ENCODE peak calls at places on chromosomes 3 and 15, in five cellular contexts. G is gastrocnemius medialis, Y is omental fat pad, W is nephron progenitor cell, A is psoas muscle. V is an unnamed sample.

GRCh38 chr3:23474580-23475357 is 271.6 kb downstream of the UBE2E2 start:
- DNase-seq in G (no peak), Y (no peak), W (no peak), A (no peak), V (no peak)

GRCh38 chr3:183779896-183780450 is 45.4 kb downstream of the MAP6D1 start:
- DNase-seq in G (no peak), Y (no peak), W (no peak), A (no peak), V (no peak)

GRCh38 chr3:157201648-157202278 is 41.8 kb upstream of the CCNL1 start:
- DNase-seq in G (no peak), Y (no peak), W (no peak), A (no peak), V (peak)

GRCh38 chr3:11438636-11439035 is 166.4 kb downstream of the ATG7 start:
- DNase-seq in G (no peak), Y (no peak), W (no peak), A (no peak), V (no peak)

GRCh38 chr3:150577854-150578253 is 25.3 kb upstream of the SELENOT start:
- DNase-seq in G (no peak), Y (no peak), W (no peak), A (no peak), V (no peak)

GRCh38 chr3:107870096-107870495 is 220.7 kb downstream of the CD47 start:
- DNase-seq in G (no peak), Y (no peak), W (no peak), A (no peak), V (no peak)

GRCh38 chr3:197730200-197730599 is 6.5 kb downstream of the RUBCN start:
- DNase-seq in G (no peak), Y (no peak), W (no peak), A (no peak), V (no peak)

GRCh38 chr3:186171528-186171927 is 62.6 kb upstream of the ETV5 start:
- DNase-seq in G (no peak), Y (no peak), W (no peak), A (no peak), V (no peak)

GRCh38 chr3:48015451-48016182 is 599 bp downstream of the MAP4 start:
- DNase-seq in G (no peak), Y (no peak), W (no peak), A (no peak), V (no peak)

GRCh38 chr3:61681636-61682035 is 120.3 kb downstream of the PTPRG start:
- DNase-seq in G (no peak), Y (no peak), W (no peak), A (no peak), V (no peak)

GRCh38 chr15:75924576-75924975 is 20.9 kb downstream of the FBXO22 start:
- DNase-seq in G (no peak), Y (no peak), W (no peak), A (no peak), V (no peak)

GRCh38 chr15:81071130-81071529 is 62.9 kb upstream of the CFAP161 start:
- DNase-seq in G (no peak), Y (no peak), W (no peak), A (no peak), V (no peak)

GRCh38 chr15:92906563-92907081 is 6.5 kb downstream of the CHD2 start:
- DNase-seq in G (no peak), Y (no peak), W (no peak), A (no peak), V (no peak)

GRCh38 chr3:8506611-8507061 is 5.0 kb downstream of the LMCD1 start:
- DNase-seq in G (no peak), Y (no peak), W (no peak), A (no peak), V (no peak)

GRCh38 chr15:77483426-77483825 is 62.7 kb downstream of the HMG20A start:
- DNase-seq in G (no peak), Y (no peak), W (no peak), A (no peak), V (no peak)

GRCh38 chr3:1404270-1404669 is 311.4 kb downstream of the CNTN6 start:
- DNase-seq in G (no peak), Y (no peak), W (no peak), A (no peak), V (no peak)

GRCh38 chr3:184639351-184639750 is 72.5 kb downstream of the MAGEF1 start:
- DNase-seq in G (no peak), Y (no peak), W (peak), A (no peak), V (no peak)

GRCh38 chr15:89681146-89681545 is 2.0 kb upstream of the PLIN1 start:
- DNase-seq in G (no peak), Y (no peak), W (no peak), A (no peak), V (no peak)

GRCh38 chr15:82838096-82838735 is 28.8 kb downstream of the WHAMM start:
- DNase-seq in G (no peak), Y (no peak), W (no peak), A (no peak), V (peak)

GRCh38 chr3:50125541-50126286 is 29.4 kb upstream of the SEMA3F start:
- DNase-seq in G (no peak), Y (no peak), W (no peak), A (no peak), V (no peak)

GRCh38 chr15:57148236-57148635 is 228.1 kb upstream of the CGNL1 start:
- DNase-seq in G (no peak), Y (no peak), W (no peak), A (no peak), V (no peak)

GRCh38 chr3:105722943-105723556 is 145.8 kb downstream of the CBLB start:
- DNase-seq in G (no peak), Y (no peak), W (no peak), A (no peak), V (peak)

GRCh38 chr3:79521221-79521848 is 246.5 kb downstream of the ROBO1 start:
- DNase-seq in G (no peak), Y (no peak), W (peak), A (no peak), V (peak)

GRCh38 chr3:161149529-161149928 is 44.4 kb upstream of the B3GALNT1 start:
- DNase-seq in G (no peak), Y (no peak), W (no peak), A (no peak), V (no peak)

GRCh38 chr15:78102741-78103140 is 10.4 kb downstream of the SH2D7 start:
- DNase-seq in G (no peak), Y (no peak), W (no peak), A (no peak), V (no peak)

GRCh38 chr3:117735481-117736101 is 1026.0 kb downstream of the TUSC7 start:
- DNase-seq in G (no peak), Y (no peak), W (no peak), A (no peak), V (no peak)

GRCh38 chr3:103158183-103158582 is 723.4 kb downstream of the ZPLD1 start:
- DNase-seq in G (no peak), Y (no peak), W (no peak), A (no peak), V (no peak)

GRCh38 chr15:93861413-93861812 is 369.9 kb upstream of the MCTP2 start:
- DNase-seq in G (no peak), Y (no peak), W (no peak), A (no peak), V (no peak)

GRCh38 chr3:108060331-108060730 is 30.5 kb downstream of the CD47 start:
- DNase-seq in G (no peak), Y (no peak), W (no peak), A (no peak), V (no peak)

GRCh38 chr3:184067573-184068055 is 14.8 kb downstream of the HTR3C start:
- DNase-seq in G (no peak), Y (no peak), W (no peak), A (no peak), V (no peak)

GRCh38 chr3:79329154-79329553 is 438.6 kb downstream of the ROBO1 start:
- DNase-seq in G (no peak), Y (no peak), W (no peak), A (no peak), V (no peak)

GRCh38 chr3:51940648-51941421 is 869 bp downstream of the RRP9 start:
- DNase-seq in G (no peak), Y (peak), W (no peak), A (no peak), V (no peak)

GRCh38 chr15:55774113-55774970 is 31.4 kb upstream of the PRTG start:
- DNase-seq in G (no peak), Y (no peak), W (peak), A (peak), V (peak)

GRCh38 chr15:77014137-77015081 is 19.5 kb downstream of the PSTPIP1 start:
- DNase-seq in G (no peak), Y (no peak), W (no peak), A (peak), V (peak)

GRCh38 chr3:183918178-183918577 is 33.5 kb upstream of the PARL start:
- DNase-seq in G (no peak), Y (no peak), W (no peak), A (no peak), V (no peak)

GRCh38 chr15:28876845-28877185 is 9.0 kb upstream of the APBA2 start:
- DNase-seq in G (no peak), Y (no peak), W (no peak), A (no peak), V (no peak)

GRCh38 chr3:147361671-147362420 is 44.5 kb downstream of the ZIC4 start:
- DNase-seq in G (no peak), Y (no peak), W (peak), A (peak), V (peak)

GRCh38 chr3:69120879-69121464 is 1.4 kb downstream of the LMOD3 start:
- DNase-seq in G (peak), Y (peak), W (peak), A (peak), V (peak)

GRCh38 chr15:49742381-49742780 is 121.5 kb downstream of the DTWD1 start:
- DNase-seq in G (no peak), Y (no peak), W (no peak), A (peak), V (no peak)

DNA sequence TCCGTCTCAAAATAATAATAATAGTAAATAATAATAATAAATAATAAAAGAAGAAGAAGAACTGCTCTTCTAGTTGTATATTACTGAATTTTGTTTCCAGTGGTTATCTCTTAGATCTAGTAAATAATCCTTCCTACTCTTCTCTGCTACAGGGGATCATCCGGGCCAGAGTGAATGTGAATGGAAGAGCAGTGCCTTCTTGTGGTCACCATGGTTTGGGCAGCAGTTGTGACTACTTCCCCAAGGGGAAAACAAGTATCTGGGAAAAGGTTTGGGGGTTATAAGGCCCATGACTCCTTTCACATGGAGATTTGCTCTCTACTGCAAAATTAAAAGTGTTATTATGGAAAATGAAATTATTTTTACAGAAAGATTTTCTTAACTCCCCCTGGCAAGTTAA is 5.5 kb upstream of the OR5K1 start:
- DNase-seq in G (no peak), Y (no peak), W (no peak), A (no peak), V (no peak)
- TF ChIP-seq CTCF in G (no peak), Y (no peak), W (no peak), A (no peak), V (no peak)

GRCh38 chr3:138365991-138366759 is 17.8 kb downstream of the MRAS start:
- DNase-seq in G (no peak), Y (no peak), W (no peak), A (no peak), V (no peak)
- TF ChIP-seq CTCF in G (no peak), Y (no peak), W (no peak), A (no peak), V (no peak)

GRCh38 chr3:25661694-25662455 is 2.8 kb downstream of the TOP2B start:
- DNase-seq in G (no peak), Y (no peak), W (no peak), A (no peak), V (no peak)
- TF ChIP-seq CTCF in G (no peak), Y (no peak), W (no peak), A (no peak), V (peak)

GRCh38 chr15:47551079-47551478 is 166.2 kb upstream of the SEMA6D start:
- DNase-seq in G (no peak), Y (no peak), W (peak), A (no peak), V (no peak)
- TF ChIP-seq CTCF in G (no peak), Y (no peak), W (no peak), A (no peak), V (no peak)

GRCh38 chr3:195844671-195845218 is 33.0 kb upstream of the MUC4 start:
- DNase-seq in G (no peak), Y (no peak), W (no peak), A (no peak), V (no peak)

GRCh38 chr3:195850857-195851531 is 39.3 kb upstream of the MUC4 start:
- DNase-seq in G (peak), Y (peak), W (peak), A (peak), V (peak)

GRCh38 chr3:195849322-195850074 is 37.8 kb upstream of the MUC4 start:
- DNase-seq in G (no peak), Y (no peak), W (no peak), A (no peak), V (no peak)

GRCh38 chr3:195845483-195845882 is 33.8 kb upstream of the MUC4 start:
- DNase-seq in G (no peak), Y (no peak), W (no peak), A (no peak), V (no peak)

DNA sequence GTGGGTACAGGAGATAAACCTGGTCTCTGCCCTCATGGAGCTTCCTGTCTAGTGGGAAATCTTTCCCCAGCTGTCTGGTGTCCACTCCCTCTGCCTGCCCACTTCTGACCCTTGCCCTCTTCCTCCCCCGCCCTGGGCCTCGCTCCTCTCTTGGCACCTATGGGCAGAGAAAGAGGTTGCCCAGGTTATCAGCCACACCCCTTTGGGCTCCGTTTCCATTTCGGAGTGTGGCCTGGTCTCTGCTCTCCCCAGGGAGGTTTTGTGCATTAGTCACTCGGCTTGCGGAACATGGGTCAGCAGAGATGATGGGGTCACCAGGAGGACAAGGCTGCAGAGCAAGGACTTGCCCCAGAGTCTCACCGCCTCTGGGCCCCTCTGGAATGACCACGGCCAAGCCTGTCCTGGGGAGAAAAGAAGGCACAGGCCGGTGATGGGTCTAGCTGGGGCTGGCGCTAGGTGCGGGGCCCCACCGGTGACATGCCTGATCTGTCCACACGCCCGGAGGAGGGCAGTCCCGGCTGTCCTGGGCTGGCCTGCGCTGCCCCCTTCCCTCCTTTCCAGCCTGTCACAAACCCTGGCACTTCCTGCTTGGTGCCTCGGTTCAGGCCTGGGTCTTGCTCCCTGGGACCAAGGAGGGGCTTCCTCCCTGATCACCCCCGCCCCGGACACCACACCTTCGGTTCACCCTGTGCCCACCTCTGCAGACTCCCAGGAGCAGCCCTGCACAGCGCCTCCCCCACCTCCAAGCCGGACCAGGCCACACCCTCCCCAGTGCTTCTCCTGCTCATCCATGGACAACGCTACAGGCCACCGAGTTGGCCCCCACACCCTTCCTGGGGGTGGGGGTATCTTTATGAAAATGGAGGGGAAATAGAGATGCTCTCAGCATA is 35.6 kb upstream of the MUC4 start:
- DNase-seq in G (no peak), Y (no peak), W (no peak), A (no peak), V (no peak)
- TF ChIP-seq CTCF in G (no peak), Y (no peak), W (no peak), A (no peak), V (no peak)

GRCh38 chr15:40339621-40339945 is 1.2 kb downstream of the CCDC9B start:
- DNase-seq in G (no peak), Y (no peak), W (no peak), A (no peak), V (no peak)
- TF ChIP-seq CTCF in G (no peak), Y (no peak), W (no peak), A (peak), V (no peak)

GRCh38 chr15:66685638-66686150 is 16.3 kb upstream of the SMAD6 start:
- DNase-seq in G (no peak), Y (no peak), W (no peak), A (no peak), V (no peak)
- TF ChIP-seq CTCF in G (no peak), Y (no peak), W (no peak), A (no peak), V (no peak)

GRCh38 chr15:61639491-61639890 is 410.4 kb upstream of the RORA start:
- DNase-seq in G (peak), Y (no peak), W (no peak), A (no peak), V (no peak)
- TF ChIP-seq CTCF in G (no peak), Y (no peak), W (no peak), A (no peak), V (no peak)

GRCh38 chr3:140736863-140737460 is 59.1 kb downstream of the TRIM42 start:
- DNase-seq in G (no peak), Y (peak), W (peak), A (peak), V (peak)
- TF ChIP-seq CTCF in G (peak), Y (no peak), W (peak), A (peak), V (peak)